ENCODE peak calls at places on chromosomes 5 and 9, in eight cellular contexts. A is ovary; L is GM12892; E is cardiac muscle cell; Z is A172; R is DMS153; S is stimulated activated CD8-positive, alpha-beta memory T cell treated with anti-CD3 and anti-CD28 coated beads, Interleukin-4, amount 100 ng/mL, for 1 hour; T is NCI-H1694. V is an unnamed sample.

GRCh38 chr5:83711982-83712601 is 8.6 kb downstream of the HAPLN1 start:
- DNase-seq in T (no peak), A (no peak), R (peak), S (no peak), E (peak), Z (peak), L (no peak), V (peak)

GRCh38 chr5:88732181-88732633 is 150.8 kb downstream of the MEF2C start:
- DNase-seq in Z (no peak), R (no peak), A (no peak), T (no peak), L (no peak), S (no peak), E (no peak), V (no peak)

GRCh38 chr5:73722224-73722623 is 96.2 kb downstream of the ARHGEF28 start:
- DNase-seq in S (no peak), L (no peak), E (no peak), Z (no peak), T (no peak), R (no peak), A (no peak), V (no peak)

GRCh38 chr5:98978528-98978927 is 49.7 kb upstream of the CHD1 start:
- DNase-seq in T (no peak), E (no peak), A (no peak), S (no peak), R (no peak), L (no peak), Z (no peak), V (no peak)

GRCh38 chr5:176407456-176408244 is 8.7 kb downstream of the CLTB start:
- DNase-seq in A (no peak), T (no peak), S (no peak), Z (no peak), E (no peak), L (no peak), R (no peak), V (no peak)

GRCh38 chr5:68189171-68189570 is 26.4 kb upstream of the PIK3R1 start:
- DNase-seq in A (peak), Z (no peak), L (no peak), R (peak), E (no peak), T (no peak), S (no peak), V (no peak)

GRCh38 chr9:108386859-108387384 is 468.9 kb downstream of the ACTL7B start:
- DNase-seq in Z (peak), S (no peak), L (no peak), T (no peak), E (no peak), A (no peak), R (no peak), V (no peak)

GRCh38 chr5:98847054-98847453 is 73.6 kb downstream of the RGMB start:
- DNase-seq in S (no peak), T (no peak), A (no peak), Z (no peak), L (no peak), R (no peak), E (no peak), V (no peak)

GRCh38 chr9:84669293-84670105 is at the start of gene NTRK2:
- DNase-seq in R (no peak), A (peak), Z (no peak), S (no peak), T (no peak), E (peak), L (peak), V (peak)

GRCh38 chr5:178404987-178405386 is 172.4 kb upstream of the PHYKPL start:
- DNase-seq in R (no peak), A (no peak), Z (no peak), E (no peak), L (no peak), S (no peak), T (no peak), V (no peak)

GRCh38 chr9:7454490-7455110 is 345.0 kb downstream of the DMAC1 start:
- DNase-seq in L (no peak), S (no peak), Z (no peak), E (no peak), A (no peak), R (no peak), T (no peak), V (no peak)

GRCh38 chr9:127707766-127708165 is 978 bp downstream of the CFAP157 start:
- DNase-seq in R (no peak), T (no peak), Z (peak), A (no peak), L (no peak), E (no peak), S (no peak), V (no peak)

GRCh38 chr5:158654415-158654814 is 445.3 kb downstream of the EBF1 start:
- DNase-seq in E (no peak), L (no peak), Z (no peak), A (no peak), S (no peak), T (no peak), R (no peak), V (no peak)

GRCh38 chr5:175022286-175022685 is 297.9 kb downstream of the MSX2 start:
- DNase-seq in T (no peak), L (no peak), R (no peak), E (no peak), S (no peak), Z (no peak), A (no peak), V (no peak)

GRCh38 chr5:74285876-74286275 is 354.7 kb downstream of the ENC1 start:
- DNase-seq in R (no peak), A (no peak), Z (no peak), S (no peak), L (no peak), T (peak), E (no peak), V (peak)

GRCh38 chr9:87855061-87855460 is 27.6 kb upstream of the SPATA31E1 start:
- DNase-seq in R (no peak), Z (no peak), T (no peak), S (no peak), L (no peak), E (no peak), A (no peak), V (no peak)

V was measured in NCI-H748 treated with DMSO at 0.1 percent for 48 hours.